ENCODE peak calls at places on chromosomes 5 and 9, in four cellular contexts. U, I, M and L are unnamed samples.

GRCh38 chr9:38018964-38019602 is 49.9 kb downstream of the SHB start:
- DNase-seq in U (peak; percentile 64), M (peak; percentile 82), I (no peak), L (no peak)

GRCh38 chr5:31153523-31153922 is 40.0 kb upstream of the CDH6 start:
- DNase-seq in M (no peak), U (no peak), I (no peak), L (no peak)

GRCh38 chr5:95959964-95960801 is 1.5 kb downstream of the ELL2 start:
- DNase-seq in I (no peak), M (peak; percentile 74), U (no peak), L (peak; percentile 77)

GRCh38 chr5:6175172-6175855 is 203.0 kb downstream of the MED10 start:
- DNase-seq in U (no peak), M (no peak), I (no peak), L (no peak)

GRCh38 chr5:369151-369939 is 47.8 kb downstream of the AHRR start:
- DNase-seq in U (no peak), I (no peak), M (peak; percentile 40), L (peak; percentile 71)

GRCh38 chr5:38603691-38604090 is 47.2 kb upstream of the LIFR start:
- DNase-seq in M (no peak), I (no peak), U (no peak), L (no peak)

GRCh38 chr5:154371687-154372086 is 74.1 kb upstream of the SAP30L start:
- DNase-seq in U (no peak), I (no peak), M (no peak), L (no peak)

GRCh38 chr9:89863837-89864236 is 259.0 kb downstream of the GADD45G start:
- DNase-seq in I (no peak), U (no peak), M (peak; percentile 35), L (no peak)

GRCh38 chr5:3599283-3600105 is 3.9 kb downstream of the IRX1 start:
- DNase-seq in M (no peak), I (peak; percentile 75), U (no peak), L (no peak)

GRCh38 chr5:149549461-149550266 is 1.6 kb downstream of the CSNK1A1 start:
- DNase-seq in I (peak; percentile 70), U (no peak), M (no peak), L (peak; percentile 77)

GRCh38 chr5:16855475-16855874 is 80.6 kb downstream of the MYO10 start:
- DNase-seq in M (no peak), I (peak; percentile 43), U (no peak), L (no peak)

GRCh38 chr9:129836342-129837007 is 1.2 kb downstream of the USP20 start:
- DNase-seq in I (peak; percentile 38), U (no peak), M (no peak), L (no peak)

GRCh38 chr5:112563169-112563826 is 144.2 kb upstream of the EPB41L4A start:
- DNase-seq in M (no peak), U (no peak), I (no peak), L (no peak)
- H3K4me3 ChIP-seq in M (no peak overlapping the region), U (no peak overlapping the region), I (no peak overlapping the region), L (no peak overlapping the region)

GRCh38 chr9:99059074-99059894 is 45.6 kb upstream of the TGFBR1 start:
- DNase-seq in I (no peak), M (no peak), U (no peak), L (no peak)
- H3K27ac ChIP-seq in I (no peak overlapping the region), M (peak overlapping the region; percentile 41), U (peak overlapping the region; percentile 75), L (no peak overlapping the region)

DNA sequence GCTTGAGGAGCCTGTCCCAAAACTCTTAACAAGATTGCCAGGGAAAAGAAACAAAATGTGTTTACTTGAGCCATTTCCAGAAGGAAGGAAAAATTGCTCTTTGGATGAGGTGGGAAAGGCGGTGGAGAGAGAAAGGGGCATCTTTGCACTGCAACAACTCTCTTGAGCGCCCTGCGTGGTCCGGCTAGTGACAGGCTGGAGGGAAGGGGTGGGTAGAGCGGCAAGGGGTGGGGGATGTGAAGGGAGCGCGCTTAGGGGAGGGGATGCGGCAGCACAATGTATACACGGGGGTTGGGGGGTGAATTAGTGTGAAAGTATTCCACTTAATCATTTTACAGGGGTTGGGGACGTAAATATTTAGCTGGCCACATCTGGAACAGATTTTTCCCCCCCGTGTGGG is 1.3 kb downstream of the FGF10 start:
- DNase-seq in I (peak; percentile 51), M (no peak), U (no peak), L (no peak)
- H3K4me3 ChIP-seq in I (peak overlapping the region; percentile 75), M (peak overlapping the region; percentile 60), U (peak overlapping the region; percentile 41), L (peak overlapping the region; percentile 72)

GRCh38 chr9:84917366-84918063 is 248.0 kb downstream of the NTRK2 start:
- DNase-seq in U (no peak), I (no peak), M (no peak), L (no peak)

GRCh38 chr9:84919498-84919897 is 250.0 kb downstream of the NTRK2 start:
- DNase-seq in I (no peak), M (no peak), U (no peak), L (no peak)

GRCh38 chr9:84926793-84927192 is 257.3 kb downstream of the NTRK2 start:
- DNase-seq in I (no peak), M (no peak), U (no peak), L (no peak)

GRCh38 chr9:84921175-84921574 is 251.6 kb downstream of the NTRK2 start:
- DNase-seq in M (no peak), U (no peak), I (no peak), L (no peak)

DNA sequence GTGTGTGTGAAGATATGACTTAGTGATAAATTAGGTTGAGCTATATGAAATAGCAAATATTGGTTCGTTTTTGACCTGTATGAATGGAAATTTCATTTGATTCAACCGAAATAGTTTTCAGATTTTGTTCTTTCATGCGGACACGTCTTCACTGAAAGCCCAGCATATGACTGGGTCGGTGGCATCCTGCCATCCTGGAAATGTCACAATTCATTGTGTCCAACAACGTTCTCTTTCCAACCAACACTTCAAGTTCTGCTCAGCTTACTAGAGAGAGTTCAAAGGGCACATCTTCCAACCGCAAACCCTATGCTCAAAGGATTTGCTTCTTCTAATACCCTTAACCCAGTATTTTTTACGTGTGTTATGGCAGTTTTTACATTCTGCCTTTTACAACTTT is 252.5 kb downstream of the NTRK2 start:
- DNase-seq in M (no peak), I (no peak), U (no peak), L (no peak)
- H3K27ac ChIP-seq in M (no peak overlapping the region), I (no peak overlapping the region), U (no peak overlapping the region), L (no peak overlapping the region)